ENCODE peak calls at places on chromosomes 12 and 14, in four cellular contexts. H is IMR-90, I is H1, Q is H9. Z is an unnamed sample.
A peak's percentile ranks its signal among the peaks of the same experiment; 100 is the strongest.

GRCh38 chr12:58342736-58343135 is 401.4 kb downstream of the ATP23 start:
- DNase-seq in H (no peak), I (no peak), Q (no peak), Z (no peak)

GRCh38 chr12:47192046-47192445 is 112.3 kb upstream of the AMIGO2 start:
- DNase-seq in H (no peak), I (no peak), Q (no peak), Z (no peak)

GRCh38 chr14:100538566-100539318 is 48.5 kb downstream of the BEGAIN start:
- DNase-seq in H (no peak), I (no peak), Q (no peak), Z (no peak)

GRCh38 chr14:24708684-24709083 is 74.7 kb upstream of the GZMB start:
- DNase-seq in H (no peak), I (no peak), Q (no peak), Z (no peak)

GRCh38 chr12:74449872-74450271 is 87.8 kb upstream of the ATXN7L3B start:
- DNase-seq in H (peak; percentile 71), I (no peak), Q (no peak), Z (peak; percentile 33)

GRCh38 chr12:48828293-48828692 is 10.0 kb downstream of the CACNB3 start:
- DNase-seq in H (no peak), I (no peak), Q (no peak), Z (no peak)

GRCh38 chr12:17976202-17976601 is 113.8 kb downstream of the RERGL start:
- DNase-seq in H (no peak), I (peak; percentile 61), Q (peak; percentile 70), Z (peak; percentile 68)

GRCh38 chr14:50936882-50937281 is 7.4 kb downstream of the PYGL start:
- DNase-seq in H (no peak), I (no peak), Q (no peak), Z (no peak)

GRCh38 chr12:90618606-90619005 is 336.4 kb downstream of the CCER1 start:
- DNase-seq in H (peak; percentile 16), I (no peak), Q (no peak), Z (no peak)

GRCh38 chr14:71289536-71289935 is 382.3 kb downstream of the PCNX1 start:
- DNase-seq in H (no peak), I (no peak), Q (no peak), Z (peak; percentile 31)

GRCh38 chr12:85147331-85147730 is 111.2 kb downstream of the LRRIQ1 start:
- DNase-seq in H (no peak), I (no peak), Q (no peak), Z (no peak)

GRCh38 chr12:89770391-89770790 is 61.8 kb upstream of the ATP2B1 start:
- DNase-seq in H (no peak), I (no peak), Q (no peak), Z (peak; percentile 44)

GRCh38 chr12:42326466-42327226 is 679 bp downstream of the PPHLN1 start:
- DNase-seq in H (peak; percentile 27), I (no peak), Q (no peak), Z (peak; percentile 11)

GRCh38 chr14:21703357-21704339 is 30.0 kb upstream of the OR4E1 start:
- DNase-seq in H (no peak), I (no peak), Q (no peak), Z (peak; percentile 54)

GRCh38 chr12:121181181-121181580 is 28.7 kb upstream of the P2RX4 start:
- DNase-seq in H (peak; percentile 75), I (no peak), Q (no peak), Z (no peak)

GRCh38 chr12:65510584-65511050 is 232.1 kb downstream of the MSRB3 start:
- DNase-seq in H (no peak), I (peak; percentile 71), Q (peak; percentile 77), Z (peak; percentile 69)

GRCh38 chr12:49198431-49199155 is 9.7 kb upstream of the TUBA1A start:
- DNase-seq in H (peak; percentile 94), I (no peak), Q (peak; percentile 42), Z (peak; percentile 82)

GRCh38 chr14:73227812-73228781 is 9.2 kb upstream of the PAPLN start:
- DNase-seq in H (peak; percentile 95), I (no peak), Q (peak; percentile 60), Z (peak; percentile 27)

GRCh38 chr12:29133680-29134079 is 15.4 kb upstream of the FAR2 start:
- DNase-seq in H (no peak), I (no peak), Q (peak; percentile 40), Z (no peak)

GRCh38 chr12:29133141-29133540 is 15.9 kb upstream of the FAR2 start:
- DNase-seq in H (no peak), I (no peak), Q (no peak), Z (no peak)

GRCh38 chr12:29131539-29131938 is 17.5 kb upstream of the FAR2 start:
- DNase-seq in H (peak; percentile 30), I (no peak), Q (no peak), Z (no peak)
- H3K56ac ChIP-seq in H (no peak overlapping the region), I (no peak overlapping the region), Q (no peak overlapping the region), Z (no peak overlapping the region)

GRCh38 chr12:70815056-70815455 is 105.5 kb downstream of the PTPRR start:
- DNase-seq in H (no peak), I (no peak), Q (no peak), Z (no peak)

GRCh38 chr12:70806827-70807226 is 113.7 kb downstream of the PTPRR start:
- DNase-seq in H (no peak), I (no peak), Q (no peak), Z (no peak)

GRCh38 chr12:70815866-70816470 is 104.6 kb downstream of the PTPRR start:
- DNase-seq in H (no peak), I (no peak), Q (no peak), Z (no peak)

GRCh38 chr12:70809887-70810286 is 110.7 kb downstream of the PTPRR start:
- DNase-seq in H (no peak), I (no peak), Q (no peak), Z (no peak)

DNA sequence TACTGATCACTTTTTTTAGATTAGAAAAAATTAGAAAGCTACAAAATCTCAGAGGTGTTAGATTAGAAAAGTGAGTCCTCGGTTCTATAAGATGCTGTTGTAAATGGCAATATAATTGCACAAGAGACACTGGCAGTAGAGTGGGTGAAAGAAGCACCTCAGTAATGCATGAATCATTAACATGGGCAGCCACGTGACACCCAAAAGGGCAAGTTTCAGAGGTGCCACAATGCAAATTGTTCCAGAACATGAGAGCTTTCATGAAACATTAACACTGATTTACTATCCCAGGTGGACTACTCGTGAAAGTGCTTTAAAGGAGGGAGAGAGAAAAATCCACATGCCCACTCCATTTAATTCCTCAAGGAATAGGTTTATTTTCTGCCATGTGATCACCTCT is 108.4 kb downstream of the PTPRR start:
- DNase-seq in H (no peak), I (no peak), Q (no peak), Z (no peak)
- H3K56ac ChIP-seq in H (no peak overlapping the region), I (no peak overlapping the region), Q (no peak overlapping the region), Z (no peak overlapping the region)

DNA sequence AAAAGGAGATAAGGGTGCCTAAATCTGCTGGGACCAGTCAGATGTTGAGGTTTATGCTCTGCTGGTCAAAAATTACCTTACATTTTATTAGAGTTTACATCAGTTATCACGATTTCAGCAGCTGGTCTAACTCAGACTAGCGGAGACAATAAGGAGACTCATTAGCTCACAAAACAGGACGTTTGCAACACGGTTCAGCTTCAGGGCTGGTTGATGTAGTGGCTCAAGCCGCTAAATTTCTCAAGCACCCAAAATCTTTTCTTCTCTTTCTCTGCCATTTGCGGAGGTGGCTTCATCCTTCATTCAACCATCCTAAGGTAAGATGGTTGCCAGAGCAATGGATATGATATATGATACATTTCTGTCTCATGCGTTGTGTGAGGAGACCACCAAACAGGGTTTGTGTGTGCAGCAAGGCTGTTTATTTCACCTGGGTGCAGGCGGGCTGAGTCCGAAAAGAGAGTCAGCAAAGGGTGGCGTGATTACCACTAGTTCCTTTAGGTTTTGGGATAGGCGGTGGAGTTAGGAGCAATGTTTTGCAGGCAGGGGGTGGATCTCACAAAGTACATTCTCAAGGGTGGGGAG is 30.3 kb upstream of the CLIP1 start:
- DNase-seq in H (no peak), I (no peak), Q (no peak), Z (no peak)
- H3K56ac ChIP-seq in H (no peak overlapping the region), I (no peak overlapping the region), Q (no peak overlapping the region), Z (no peak overlapping the region)

GRCh38 chr12:132131229-132131628 is 12.9 kb downstream of the DDX51 start:
- DNase-seq in H (no peak), I (no peak), Q (no peak), Z (no peak)
- H3K56ac ChIP-seq in H (no peak overlapping the region), I (no peak overlapping the region), Q (no peak overlapping the region), Z (no peak overlapping the region)

DNA sequence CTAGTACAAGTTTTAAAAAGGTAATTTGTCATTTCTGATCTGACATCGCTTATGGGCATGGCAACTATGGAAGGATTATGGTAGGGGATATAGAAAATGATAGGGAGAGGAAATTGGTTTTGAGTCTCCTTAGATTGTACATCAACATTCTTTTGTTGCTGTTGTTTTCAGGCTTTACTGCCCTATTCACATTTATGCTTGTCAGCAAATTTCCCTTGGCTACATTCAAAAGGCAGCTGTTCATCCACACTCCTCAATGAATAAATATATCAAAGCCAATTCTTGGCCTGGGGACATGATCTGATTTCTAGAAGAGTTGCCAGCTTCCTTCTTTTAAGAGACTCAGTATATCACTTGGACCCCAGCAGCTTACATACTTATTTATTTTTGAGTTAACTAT is 283.4 kb downstream of the CEP128 start:
- DNase-seq in H (no peak), I (no peak), Q (no peak), Z (no peak)
- H3K56ac ChIP-seq in H (no peak overlapping the region), I (no peak overlapping the region), Q (no peak overlapping the region), Z (no peak overlapping the region)

DNA sequence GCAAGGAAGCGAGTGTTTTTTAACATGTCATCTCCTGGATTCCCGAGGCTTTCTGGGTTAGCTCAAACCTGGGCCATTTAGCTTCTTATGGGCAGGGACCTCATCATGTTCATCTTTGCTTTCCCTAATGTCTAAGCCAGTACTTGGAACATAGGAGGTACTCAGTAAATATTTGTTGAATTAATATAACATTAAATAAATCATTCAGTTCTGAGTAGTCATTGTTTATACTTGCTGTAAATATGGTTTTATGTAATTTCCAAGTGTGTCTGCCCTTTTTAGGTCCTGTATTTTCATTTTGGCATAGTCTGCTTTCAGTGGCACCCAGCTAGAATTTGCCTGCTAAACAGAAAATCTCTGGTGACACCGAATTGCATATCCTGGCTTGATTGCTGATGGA is 344.5 kb downstream of the ZFP36L1 start:
- DNase-seq in H (no peak), I (no peak), Q (no peak), Z (no peak)
- H3K56ac ChIP-seq in H (no peak overlapping the region), I (no peak overlapping the region), Q (no peak overlapping the region), Z (no peak overlapping the region)

DNA sequence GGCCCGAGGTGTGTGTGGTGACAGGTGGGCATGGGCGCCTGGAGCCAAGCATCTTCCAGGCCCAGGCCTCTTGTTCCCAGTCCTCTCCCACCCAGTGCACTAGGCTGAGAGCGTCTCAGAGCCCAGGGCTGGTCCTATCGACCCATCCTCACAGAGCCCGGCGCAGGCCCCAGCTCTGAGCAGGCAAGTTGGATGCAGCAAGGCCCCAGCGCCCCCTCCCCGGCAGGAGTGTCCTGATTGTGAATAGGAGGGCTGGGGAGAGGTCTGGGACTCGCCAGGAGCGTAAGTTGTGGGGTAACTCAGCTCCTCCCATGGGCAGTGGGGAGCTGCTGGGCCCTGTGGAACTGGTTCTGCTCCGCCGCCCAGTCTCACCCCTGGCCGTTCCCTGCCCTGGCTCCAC is 26.3 kb downstream of the CALM1 start:
- DNase-seq in H (no peak), I (no peak), Q (no peak), Z (no peak)
- H3K56ac ChIP-seq in H (no peak overlapping the region), I (no peak overlapping the region), Q (no peak overlapping the region), Z (no peak overlapping the region)

GRCh38 chr12:112126916-112127315 is 1.6 kb downstream of the TRAFD1 start:
- DNase-seq in H (peak; percentile 59), I (no peak), Q (no peak), Z (no peak)
- H3K56ac ChIP-seq in H (no peak overlapping the region), I (no peak overlapping the region), Q (no peak overlapping the region), Z (no peak overlapping the region)